ENCODE peak calls at places on chromosomes 6 and 20, in five cellular contexts. R is neuronal stem cell, O is H9, V is mesenchymal stem cell, L is trophoblast cell. G is an unnamed sample.

GRCh38 chr6:87848616-87849015 is 146.6 kb upstream of the AKIRIN2 start:
- DNase-seq in V (no peak), O (no peak), L (peak; percentile 93), R (no peak), G (no peak)

GRCh38 chr6:27019651-27020552 is 227.6 kb upstream of the PRSS16 start:
- DNase-seq in V (peak; percentile 92), L (peak; percentile 88), R (peak; percentile 82), O (peak; percentile 94), G (peak; percentile 92)

GRCh38 chr6:17107768-17108325 is 6.0 kb downstream of the STMND1 start:
- DNase-seq in R (no peak), V (no peak), L (no peak), O (no peak), G (no peak)

GRCh38 chr6:116396451-116396850 is 25.7 kb downstream of the DSE start:
- DNase-seq in L (no peak), V (no peak), O (no peak), R (no peak), G (no peak)

GRCh38 chr6:52787917-52788316 is 15.7 kb downstream of the GSTA1 start:
- DNase-seq in R (no peak), L (no peak), V (no peak), O (no peak), G (no peak)

GRCh38 chr6:113856011-113856551 is 1.1 kb upstream of the MARCKS start:
- DNase-seq in R (peak; percentile 39), O (peak; percentile 28), V (peak; percentile 77), L (peak; percentile 43), G (no peak)

GRCh38 chr6:158040051-158040803 is 58.6 kb downstream of the SYNJ2 start:
- DNase-seq in R (no peak), V (peak; percentile 99), O (no peak), L (peak; percentile 79), G (no peak)

GRCh38 chr6:90846824-90847223 is 260.0 kb upstream of the MAP3K7 start:
- DNase-seq in V (no peak), R (no peak), O (no peak), L (no peak), G (no peak)

GRCh38 chr6:168086066-168086465 is 7.1 kb upstream of the FRMD1 start:
- DNase-seq in V (no peak), L (no peak), O (no peak), R (no peak), G (no peak)

GRCh38 chr6:88107241-88107640 is 58.9 kb downstream of the CNR1 start:
- DNase-seq in L (no peak), O (no peak), V (no peak), R (no peak), G (no peak)

GRCh38 chr20:62702886-62703852 is 5.5 kb upstream of the NTSR1 start:
- DNase-seq in O (no peak), V (peak; percentile 87), L (peak; percentile 75), R (no peak), G (no peak)

GRCh38 chr6:33988121-33989015 is 157.5 kb downstream of the GRM4 start:
- DNase-seq in L (no peak), R (no peak), V (no peak), O (no peak), G (no peak)

GRCh38 chr20:3406481-3407425 is 716 bp downstream of the DNAAF9 start:
- DNase-seq in V (peak; percentile 73), O (peak; percentile 37), R (peak; percentile 35), L (no peak), G (no peak)

GRCh38 chr6:161261325-161261724 is 12.5 kb downstream of the AGPAT4 start:
- DNase-seq in O (no peak), V (no peak), L (peak; percentile 43), R (no peak), G (no peak)

GRCh38 chr20:3318226-3318884 is 79.4 kb upstream of the SLC4A11 start:
- DNase-seq in R (no peak), O (no peak), V (peak; percentile 36), L (peak; percentile 71), G (no peak)

GRCh38 chr6:37005061-37005810 is at the start of gene FGD2:
- DNase-seq in R (no peak), O (no peak), L (no peak), V (no peak), G (no peak)

GRCh38 chr20:17281478-17281877 is 54.6 kb downstream of the PCSK2 start:
- DNase-seq in L (peak; percentile 27), O (peak; percentile 73), V (no peak), R (no peak), G (no peak)

GRCh38 chr20:38885357-38885756 is 40.9 kb upstream of the FAM83D start:
- DNase-seq in L (no peak), O (no peak), V (no peak), R (no peak), G (no peak)

GRCh38 chr6:154907293-154907692 is 87.8 kb upstream of the TIAM2 start:
- DNase-seq in L (no peak), V (no peak), R (no peak), O (no peak), G (no peak)

GRCh38 chr6:105592329-105592728 is 189.4 kb upstream of the PREP start:
- DNase-seq in L (no peak), R (no peak), O (no peak), V (peak; percentile 79), G (no peak)

GRCh38 chr20:21529863-21530262 is 16.0 kb upstream of the NKX2-2 start:
- DNase-seq in L (no peak), V (no peak), O (peak; percentile 21), R (no peak), G (no peak)

GRCh38 chr20:39985276-39985675 is 703.8 kb downstream of the MAFB start:
- DNase-seq in V (no peak), L (no peak), O (no peak), R (no peak), G (no peak)

GRCh38 chr6:257031-257725 is 35.1 kb upstream of the DUSP22 start:
- DNase-seq in L (peak; percentile 26), O (no peak), R (no peak), V (peak; percentile 15), G (no peak)

GRCh38 chr20:3808141-3808479 is 12.0 kb downstream of the CDC25B start:
- DNase-seq in R (no peak), O (no peak), L (peak; percentile 47), V (peak; percentile 91), G (no peak)

GRCh38 chr6:128076843-128077242 is 176.0 kb upstream of the THEMIS start:
- DNase-seq in R (no peak), L (no peak), O (no peak), V (no peak), G (no peak)

GRCh38 chr6:128078276-128078675 is 177.4 kb upstream of the THEMIS start:
- DNase-seq in L (no peak), O (no peak), V (no peak), R (no peak), G (no peak)

GRCh38 chr6:128071212-128071611 is 170.4 kb upstream of the THEMIS start:
- DNase-seq in L (no peak), R (no peak), O (no peak), V (no peak), G (no peak)

GRCh38 chr6:128073389-128073788 is 172.5 kb upstream of the THEMIS start:
- DNase-seq in L (no peak), O (no peak), R (no peak), V (no peak), G (no peak)

DNA sequence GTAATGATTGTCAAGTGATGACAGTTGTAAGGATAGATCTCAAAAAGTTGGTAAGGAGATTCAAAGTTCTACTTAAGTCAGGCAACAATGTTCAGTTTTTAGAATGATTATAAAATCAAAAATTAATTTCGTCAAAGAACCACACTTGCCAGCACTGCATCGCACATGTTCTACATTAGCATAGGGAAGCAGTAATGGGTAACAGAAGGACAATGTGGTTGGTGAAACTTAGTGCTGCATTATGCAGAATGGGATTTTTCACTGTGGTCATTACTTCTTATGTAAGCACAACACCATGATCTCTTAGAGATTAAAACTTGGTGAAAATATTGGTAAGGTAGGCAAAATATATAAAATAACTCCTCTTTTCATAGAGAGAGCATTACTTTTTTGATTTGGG is 173.7 kb upstream of the THEMIS start:
- DNase-seq in L (no peak), O (no peak), R (no peak), V (no peak), G (no peak)
- H2BK12ac ChIP-seq in L (no peak overlapping the region), O (no peak overlapping the region), R (no peak overlapping the region), V (no peak overlapping the region), G (no peak overlapping the region)

GRCh38 chr6:147873826-147874225 is 365.3 kb downstream of the SAMD5 start:
- DNase-seq in O (no peak), V (no peak), R (no peak), L (no peak), G (no peak)
- H2BK12ac ChIP-seq in O (no peak overlapping the region), V (no peak overlapping the region), R (no peak overlapping the region), L (no peak overlapping the region), G (no peak overlapping the region)

GRCh38 chr6:169778646-169779045 is 27.2 kb downstream of the ERMARD start:
- DNase-seq in V (no peak), R (no peak), O (peak; percentile 15), L (peak; percentile 84), G (no peak)

GRCh38 chr6:169779896-169780295 is 28.5 kb downstream of the ERMARD start:
- DNase-seq in O (peak; percentile 13), L (no peak), R (no peak), V (no peak), G (no peak)

GRCh38 chr6:169779092-169779815 is 27.8 kb downstream of the ERMARD start:
- DNase-seq in R (no peak), L (peak; percentile 57), O (peak; percentile 10), V (no peak), G (no peak)

GRCh38 chr6:169776379-169776778 is 25.0 kb downstream of the ERMARD start:
- DNase-seq in R (no peak), O (no peak), L (no peak), V (no peak), G (no peak)

GRCh38 chr6:169777896-169778295 is 26.5 kb downstream of the ERMARD start:
- DNase-seq in O (no peak), R (no peak), V (no peak), L (no peak), G (no peak)
- H2BK12ac ChIP-seq in O (no peak overlapping the region), R (peak overlapping the region; percentile 30), V (no peak overlapping the region), L (no peak overlapping the region), G (no peak overlapping the region)

GRCh38 chr20:32370897-32371296 is 12.8 kb downstream of the ASXL1 start:
- DNase-seq in L (no peak), O (no peak), V (no peak), R (no peak), G (no peak)
- H2BK12ac ChIP-seq in L (no peak overlapping the region), O (no peak overlapping the region), V (no peak overlapping the region), R (no peak overlapping the region), G (no peak overlapping the region)

DNA sequence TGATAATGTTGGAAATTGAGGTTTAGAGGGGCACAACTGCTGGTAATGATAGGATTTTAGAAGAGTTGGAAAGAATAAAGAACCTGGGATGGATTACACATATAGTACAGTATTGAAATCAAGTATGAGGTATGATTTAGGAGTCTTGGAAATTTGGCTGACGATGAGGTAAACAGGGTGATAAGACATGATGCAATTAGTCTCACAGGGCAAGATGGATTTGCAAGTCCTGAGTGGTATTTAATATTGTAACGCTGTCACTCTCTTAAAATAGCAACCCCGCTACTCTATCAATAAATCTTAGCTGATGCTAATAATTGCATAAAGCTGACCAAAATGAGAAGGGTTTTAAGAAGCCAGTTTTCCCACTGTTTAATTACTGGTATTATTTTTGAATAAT is 70.4 kb downstream of the SYCP2 start:
- DNase-seq in R (no peak), V (no peak), O (no peak), L (no peak), G (no peak)
- H2BK12ac ChIP-seq in R (no peak overlapping the region), V (no peak overlapping the region), O (no peak overlapping the region), L (no peak overlapping the region), G (no peak overlapping the region)

G was measured in H1.